ENCODE peak calls at places on chromosome 4, in six cellular contexts. N is psoas muscle; O is effector memory CD4-positive, alpha-beta T cell; K is HCT116; V is cardiac muscle cell; B is GM23248. Z is an unnamed sample.

GRCh38 chr4:104966349-104967033 is 180.2 kb upstream of the TET2 start:
- DNase-seq in N (no peak), O (no peak), K (no peak), V (no peak), B (no peak), Z (no peak)

GRCh38 chr4:35052546-35052945 is 1191.8 kb downstream of the ARAP2 start:
- DNase-seq in N (no peak), O (no peak), K (no peak), V (no peak), B (no peak), Z (no peak)

GRCh38 chr4:2155246-2155645 is 86.7 kb downstream of the HAUS3 start:
- DNase-seq in N (no peak), O (no peak), K (no peak), V (no peak), B (no peak), Z (no peak)

GRCh38 chr4:189202182-189202868 is 738.3 kb upstream of the FRG1 start:
- DNase-seq in N (peak; percentile 73), O (no peak), K (peak; percentile 28), V (peak; percentile 65), B (peak; percentile 82), Z (no peak)

GRCh38 chr4:27178066-27178465 is 317.4 kb downstream of the STIM2 start:
- DNase-seq in N (no peak), O (no peak), K (no peak), V (no peak), B (peak; percentile 54), Z (no peak)

GRCh38 chr4:85569730-85570299 is 94.9 kb downstream of the ARHGAP24 start:
- DNase-seq in N (no peak), O (no peak), K (no peak), V (no peak), B (no peak), Z (no peak)

GRCh38 chr4:144658908-144659307 is 13.0 kb downstream of the HHIP start:
- DNase-seq in N (no peak), O (no peak), K (no peak), V (no peak), B (no peak), Z (no peak)

GRCh38 chr4:59608466-59608865 is 1591.7 kb upstream of the ADGRL3 start:
- DNase-seq in N (no peak), O (no peak), K (no peak), V (no peak), B (no peak), Z (no peak)

GRCh38 chr4:80183196-80184052 is 13.9 kb upstream of the PRDM8 start:
- DNase-seq in N (peak; percentile 43), O (peak; percentile 28), K (no peak), V (no peak), B (peak; percentile 44), Z (no peak)

GRCh38 chr4:2928242-2929155 is 34.7 kb downstream of the NOP14 start:
- DNase-seq in N (no peak), O (no peak), K (no peak), V (no peak), B (no peak), Z (no peak)

GRCh38 chr4:84031401-84031800 is 467.7 kb downstream of the NKX6-1 start:
- DNase-seq in N (no peak), O (no peak), K (no peak), V (no peak), B (no peak), Z (no peak)

GRCh38 chr4:125736057-125736456 is 421.3 kb downstream of the FAT4 start:
- DNase-seq in N (no peak), O (no peak), K (no peak), V (no peak), B (peak; percentile 75), Z (no peak)

GRCh38 chr4:94690851-94691254 is 66.9 kb upstream of the BMPR1B start:
- DNase-seq in N (no peak), O (no peak), K (no peak), V (no peak), B (peak; percentile 56), Z (no peak)

GRCh38 chr4:35189988-35190613 is 1054.2 kb downstream of the ARAP2 start:
- DNase-seq in N (no peak), O (no peak), K (no peak), V (no peak), B (no peak), Z (no peak)

GRCh38 chr4:152618971-152619370 is 60.8 kb downstream of the TMEM154 start:
- DNase-seq in N (no peak), O (no peak), K (no peak), V (no peak), B (no peak), Z (no peak)

GRCh38 chr4:99848576-99848975 is 31.9 kb downstream of the DAPP1 start:
- DNase-seq in N (no peak), O (no peak), K (no peak), V (no peak), B (no peak), Z (no peak)

GRCh38 chr4:98485816-98486355 is 172.5 kb downstream of the TSPAN5 start:
- DNase-seq in N (no peak), O (no peak), K (no peak), V (no peak), B (no peak), Z (no peak)

GRCh38 chr4:110611968-110612447 is 10.9 kb downstream of the PITX2 start:
- DNase-seq in N (no peak), O (no peak), K (no peak), V (no peak), B (no peak), Z (no peak)

GRCh38 chr4:143406523-143406922 is 69.8 kb downstream of the GAB1 start:
- DNase-seq in N (peak; percentile 54), O (no peak), K (no peak), V (no peak), B (peak; percentile 36), Z (no peak)

GRCh38 chr4:38869511-38869910 is 1.9 kb downstream of the FAM114A1 start:
- DNase-seq in N (no peak), O (no peak), K (no peak), V (no peak), B (peak; percentile 68), Z (no peak)

GRCh38 chr4:154010377-154010776 is 221.5 kb upstream of the SFRP2 start:
- DNase-seq in N (peak; percentile 33), O (no peak), K (no peak), V (no peak), B (peak; percentile 76), Z (no peak)

GRCh38 chr4:78038704-78039103 is 18.4 kb upstream of the FRAS1 start:
- DNase-seq in N (no peak), O (no peak), K (no peak), V (no peak), B (no peak), Z (no peak)

GRCh38 chr4:102104278-102104677 is 241.0 kb downstream of the SLC39A8 start:
- DNase-seq in N (no peak), O (no peak), K (no peak), V (no peak), B (no peak), Z (no peak)

GRCh38 chr4:161540265-161540664 is 623.5 kb downstream of the FSTL5 start:
- DNase-seq in N (no peak), O (no peak), K (no peak), V (no peak), B (no peak), Z (no peak)

GRCh38 chr4:100054071-100054470 is 104.0 kb upstream of the H2AZ1 start:
- DNase-seq in N (no peak), O (no peak), K (no peak), V (no peak), B (no peak), Z (no peak)

GRCh38 chr4:106365613-106366012 is 3.0 kb downstream of the GIMD1 start:
- DNase-seq in N (no peak), O (no peak), K (no peak), V (peak; percentile 44), B (peak; percentile 97), Z (no peak)

GRCh38 chr4:92304636-92305035 is 870 bp downstream of the GRID2 start:
- DNase-seq in N (no peak), O (no peak), K (no peak), V (peak; percentile 20), B (no peak), Z (no peak)

GRCh38 chr4:89765966-89766365 is 71.0 kb downstream of the SNCA start:
- DNase-seq in N (no peak), O (no peak), K (no peak), V (no peak), B (peak; percentile 68), Z (no peak)

GRCh38 chr4:175671491-175671934 is 140.6 kb downstream of the GPM6A start:
- DNase-seq in N (no peak), O (no peak), K (no peak), V (peak; percentile 30), B (no peak), Z (no peak)

GRCh38 chr4:37981425-37981824 is 21.2 kb downstream of the PTTG2 start:
- DNase-seq in N (no peak), O (no peak), K (no peak), V (no peak), B (no peak), Z (no peak)

GRCh38 chr4:99352602-99353580 is at the start of gene ADH1C:
- DNase-seq in N (no peak), O (no peak), K (no peak), V (no peak), B (no peak), Z (no peak)

GRCh38 chr4:133146574-133147198 is 2.4 kb upstream of the PCDH10 start:
- DNase-seq in N (no peak), O (no peak), K (no peak), V (peak; percentile 77), B (peak; percentile 73), Z (no peak)
- H3K4me3 ChIP-seq in N (peak overlapping the region; percentile 62), O (no peak overlapping the region), K (no peak overlapping the region), V (peak overlapping the region; percentile 50), B (peak overlapping the region; percentile 59), Z (no peak overlapping the region)

DNA sequence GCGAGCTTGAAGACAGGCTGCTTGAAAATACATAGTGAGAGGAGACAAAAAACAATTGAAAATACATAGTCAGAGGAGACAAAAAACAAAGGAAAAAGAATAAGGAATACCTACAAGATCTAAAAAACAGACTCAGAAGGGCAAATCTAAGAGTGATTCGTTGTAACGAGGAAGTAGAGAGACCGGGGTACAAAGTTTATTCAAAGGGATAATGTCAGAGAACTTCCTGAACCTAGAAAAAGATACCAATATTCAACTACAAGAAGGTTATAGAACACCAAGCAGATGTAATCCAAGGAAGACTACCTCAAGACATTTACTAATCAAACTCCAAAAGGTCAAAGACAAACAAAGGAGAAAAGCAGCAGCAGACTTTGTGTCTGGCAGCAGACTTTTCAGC is 165.6 kb downstream of the NEK1 start:
- DNase-seq in N (no peak), O (no peak), K (no peak), V (no peak), B (no peak), Z (no peak)
- H3K9me3 ChIP-seq in N (peaks cover 4% of the 10 kb centered on the region), O (peaks cover 9% of the 10 kb centered on the region), K (no peaks in the 10 kb centered on the region), V (no peaks in the 10 kb centered on the region), B (no peaks in the 10 kb centered on the region), Z (no peaks in the 10 kb centered on the region)

GRCh38 chr4:176902710-176903323 is 110.1 kb upstream of the VEGFC start:
- DNase-seq in N (no peak), O (no peak), K (no peak), V (no peak), B (peak; percentile 92), Z (no peak)
- H3K4me3 ChIP-seq in N (no peak overlapping the region), O (no peak overlapping the region), K (no peak overlapping the region), V (no peak overlapping the region), B (peak overlapping the region; percentile 62), Z (no peak overlapping the region)

DNA sequence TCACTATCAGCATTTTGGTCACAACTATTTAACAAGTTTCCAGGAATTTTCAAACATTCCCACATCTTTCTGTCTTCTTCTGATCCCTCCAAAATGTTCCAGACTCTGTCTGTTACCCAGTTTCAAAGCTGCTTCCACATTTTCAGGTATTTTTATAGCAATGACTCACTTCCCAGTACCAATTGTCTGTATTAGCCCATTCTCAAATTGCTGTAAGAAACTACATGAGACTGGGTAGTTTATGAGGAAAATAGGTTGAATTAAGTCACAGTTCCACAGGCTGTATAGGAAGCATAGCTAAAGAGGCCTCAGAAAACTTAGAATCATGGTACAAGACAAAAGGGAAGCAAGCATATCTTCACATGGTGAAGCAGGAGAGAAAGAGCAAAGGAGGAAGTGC is 475.0 kb upstream of the PCDH7 start:
- DNase-seq in N (no peak), O (no peak), K (no peak), V (no peak), B (no peak), Z (no peak)
- H3K9me3 ChIP-seq in N (peaks cover 5% of the 10 kb centered on the region), O (no peaks in the 10 kb centered on the region), K (no peaks in the 10 kb centered on the region), V (no peaks in the 10 kb centered on the region), B (no peaks in the 10 kb centered on the region), Z (peaks cover 7% of the 10 kb centered on the region)

Z was measured in CD4-positive, alpha-beta memory T cell.